ENCODE peak calls at places on chromosomes 13 and 19, in eight cellular contexts. S is cardiac fibroblast; H is CD4-positive, alpha-beta T cell; P is NCI-H748 treated with DMSO at 0.1 percent for 48 hours; W is H54; M is NCI-H1417; N is foreskin keratinocyte; F is uterus. D is an unnamed sample.

GRCh38 chr13:105139380-105140285 is 1395.8 kb downstream of the EFNB2 start:
- DNase-seq in S (peak; percentile 50), H (peak; percentile 40), P (peak; percentile 16), W (peak; percentile 41), M (peak; percentile 89), N (no peak), F (no peak), D (peak; percentile 20)

GRCh38 chr13:101149735-101150380 is 266.4 kb downstream of the NALCN start:
- DNase-seq in S (peak; percentile 70), H (no peak), P (peak; percentile 37), W (peak; percentile 36), M (peak; percentile 47), N (no peak), F (no peak), D (no peak)

GRCh38 chr19:50959731-50960500 is 7.1 kb upstream of the KLK5 start:
- DNase-seq in S (peak; percentile 2), H (no peak), P (no peak), W (no peak), M (no peak), N (no peak), F (no peak), D (no peak)

GRCh38 chr13:52784591-52785340 is 45.1 kb upstream of the CNMD start:
- DNase-seq in S (no peak), H (no peak), P (no peak), W (no peak), M (no peak), N (no peak), F (no peak), D (no peak)

GRCh38 chr19:15323496-15324235 is 8.7 kb downstream of the BRD4 start:
- DNase-seq in S (peak; percentile 73), H (no peak), P (no peak), W (no peak), M (no peak), N (peak; percentile 40), F (peak; percentile 29), D (no peak)

GRCh38 chr13:44575741-44576395 is at the start of gene TSC22D1:
- DNase-seq in S (peak; percentile 62), H (peak; percentile 64), P (peak; percentile 32), W (no peak), M (peak; percentile 55), N (peak; percentile 42), F (peak; percentile 38), D (peak; percentile 59)

GRCh38 chr13:51999525-51999924 is 11.7 kb downstream of the ATP7B start:
- DNase-seq in S (no peak), H (no peak), P (no peak), W (no peak), M (no peak), N (no peak), F (no peak), D (no peak)

GRCh38 chr19:17479325-17479791 is 9.0 kb downstream of the SLC27A1 start:
- DNase-seq in S (peak; percentile 86), H (no peak), P (no peak), W (peak; percentile 45), M (no peak), N (no peak), F (no peak), D (no peak)

GRCh38 chr19:15283141-15283885 is 49.0 kb downstream of the BRD4 start:
- DNase-seq in S (peak; percentile 69), H (no peak), P (no peak), W (no peak), M (no peak), N (no peak), F (no peak), D (no peak)

GRCh38 chr13:28584873-28585317 is 74.0 kb upstream of the POMP start:
- DNase-seq in S (peak; percentile 44), H (no peak), P (no peak), W (no peak), M (no peak), N (no peak), F (no peak), D (no peak)

GRCh38 chr19:47479701-47480503 is 4.1 kb downstream of the KPTN start:
- DNase-seq in S (no peak), H (no peak), P (peak; percentile 27), W (no peak), M (no peak), N (no peak), F (no peak), D (no peak)

GRCh38 chr13:89363144-89363543 is 1692.0 kb downstream of the SLITRK5 start:
- DNase-seq in S (no peak), H (no peak), P (no peak), W (no peak), M (no peak), N (no peak), F (no peak), D (no peak)

GRCh38 chr19:14375582-14376291 is 5.5 kb upstream of the ADGRE5 start:
- DNase-seq in S (peak; percentile 13), H (no peak), P (no peak), W (no peak), M (no peak), N (no peak), F (peak; percentile 81), D (no peak)

GRCh38 chr19:14248578-14249011 is 42.6 kb upstream of the ADGRL1 start:
- DNase-seq in S (no peak), H (peak; percentile 39), P (no peak), W (no peak), M (peak; percentile 2), N (no peak), F (peak; percentile 85), D (peak; percentile 16)

GRCh38 chr13:50969691-50970090 is 60.1 kb downstream of the RNASEH2B start:
- DNase-seq in S (no peak), H (no peak), P (peak; percentile 29), W (no peak), M (peak; percentile 17), N (peak; percentile 23), F (no peak), D (no peak)

GRCh38 chr19:9621156-9622037 is at the start of gene ZNF561:
- DNase-seq in S (peak; percentile 91), H (peak; percentile 81), P (peak; percentile 31), W (peak; percentile 50), M (peak; percentile 64), N (peak; percentile 96), F (peak; percentile 84), D (peak; percentile 81)

GRCh38 chr19:9075064-9075964 is 11.5 kb upstream of the OR1M1 start:
- DNase-seq in S (peak; percentile 98), H (no peak), P (no peak), W (peak; percentile 93), M (no peak), N (peak; percentile 98), F (peak; percentile 96), D (no peak)

GRCh38 chr13:75442736-75443234 is 39.2 kb downstream of the TBC1D4 start:
- DNase-seq in S (no peak), H (no peak), P (no peak), W (no peak), M (no peak), N (no peak), F (no peak), D (no peak)

GRCh38 chr13:112960671-112961070 is 8.3 kb upstream of the MCF2L start:
- DNase-seq in S (no peak), H (no peak), P (no peak), W (no peak), M (no peak), N (no peak), F (no peak), D (no peak)

GRCh38 chr13:100203696-100204367 is 114.9 kb downstream of the PCCA start:
- DNase-seq in S (peak; percentile 64), H (no peak), P (no peak), W (peak; percentile 45), M (no peak), N (peak; percentile 53), F (no peak), D (no peak)

GRCh38 chr13:53821632-53822031 is 793.0 kb downstream of the OLFM4 start:
- DNase-seq in S (no peak), H (no peak), P (no peak), W (no peak), M (no peak), N (no peak), F (no peak), D (no peak)

GRCh38 chr13:26457212-26457611 is 100.3 kb upstream of the WASF3 start:
- DNase-seq in S (peak; percentile 48), H (no peak), P (no peak), W (no peak), M (no peak), N (peak; percentile 60), F (no peak), D (no peak)

D was measured in T-helper 9 cell.